ENCODE peak calls at places on chromosomes 16 and 17, in six cellular contexts. K is HCT116; M is tibial nerve; Q is CD8-positive, alpha-beta T cell; J is upper lobe of right lung; E is prostate gland. U is an unnamed sample.

GRCh38 chr17:68347380-68347779 is 56.1 kb downstream of the ARSG start:
- DNase-seq in K (no peak), M (no peak), Q (no peak), J (no peak), E (no peak), U (no peak)

GRCh38 chr17:36947922-36948716 is 635 bp upstream of the AATF start:
- DNase-seq in K (no peak), M (no peak), Q (no peak), J (no peak), E (no peak), U (no peak)

GRCh38 chr17:46047398-46047797 is 48.3 kb downstream of the STH start:
- DNase-seq in K (no peak), M (no peak), Q (no peak), J (no peak), E (no peak), U (no peak)

GRCh38 chr16:77037696-77038347 is 153.2 kb upstream of the MON1B start:
- DNase-seq in K (no peak), M (no peak), Q (no peak), J (no peak), E (no peak), U (no peak)

GRCh38 chr17:79026345-79027273 is 2.6 kb downstream of the C1QTNF1 start:
- DNase-seq in K (peak; percentile 61), M (peak; percentile 21), Q (no peak), J (peak; percentile 63), E (no peak), U (peak; percentile 90)

GRCh38 chr17:33520404-33521032 is 227.4 kb upstream of the ASIC2 start:
- DNase-seq in K (no peak), M (no peak), Q (peak; percentile 21), J (no peak), E (peak; percentile 30), U (no peak)

GRCh38 chr16:27460213-27460612 is 58.2 kb downstream of the IL21R start:
- DNase-seq in K (no peak), M (no peak), Q (no peak), J (no peak), E (no peak), U (no peak)

GRCh38 chr17:78563189-78564145 is 13.7 kb downstream of the DNAH17 start:
- DNase-seq in K (no peak), M (no peak), Q (no peak), J (no peak), E (no peak), U (no peak)

GRCh38 chr16:59164461-59164860 is 430.3 kb upstream of the GOT2 start:
- DNase-seq in K (no peak), M (no peak), Q (no peak), J (no peak), E (no peak), U (no peak)

GRCh38 chr16:24635900-24636610 is 93.4 kb upstream of the TNRC6A start:
- DNase-seq in K (no peak), M (peak; percentile 76), Q (no peak), J (peak; percentile 76), E (peak; percentile 67), U (peak; percentile 56)

GRCh38 chr17:51643702-51644490 is 383.6 kb downstream of the UTP18 start:
- DNase-seq in K (no peak), M (no peak), Q (no peak), J (no peak), E (no peak), U (peak; percentile 59)

GRCh38 chr16:64475627-64476351 is 646.1 kb downstream of the CDH11 start:
- DNase-seq in K (no peak), M (no peak), Q (no peak), J (no peak), E (no peak), U (no peak)

GRCh38 chr17:79423811-79424465 is 186.9 kb downstream of the RBFOX3 start:
- DNase-seq in K (no peak), M (no peak), Q (no peak), J (no peak), E (no peak), U (no peak)

GRCh38 chr16:66168777-66169176 is 197.7 kb upstream of the CDH5 start:
- DNase-seq in K (no peak), M (no peak), Q (no peak), J (no peak), E (no peak), U (no peak)

GRCh38 chr16:71353736-71354135 is 4.8 kb upstream of the CALB2 start:
- DNase-seq in K (no peak), M (no peak), Q (no peak), J (no peak), E (no peak), U (no peak)

GRCh38 chr17:6304894-6305612 is 129.9 kb downstream of the AIPL1 start:
- DNase-seq in K (no peak), M (no peak), Q (no peak), J (no peak), E (no peak), U (no peak)

GRCh38 chr16:87163637-87164036 is 153.6 kb downstream of the C16orf95 start:
- DNase-seq in K (no peak), M (no peak), Q (no peak), J (no peak), E (no peak), U (no peak)

GRCh38 chr17:72984145-72984924 is 108.2 kb downstream of the SLC39A11 start:
- DNase-seq in K (peak; percentile 84), M (no peak), Q (no peak), J (no peak), E (no peak), U (peak; percentile 53)

GRCh38 chr17:72603346-72604242 is 482.8 kb downstream of the SOX9 start:
- DNase-seq in K (no peak), M (peak; percentile 15), Q (no peak), J (no peak), E (no peak), U (no peak)

GRCh38 chr17:1783834-1784611 is 22.2 kb downstream of the SERPINF1 start:
- DNase-seq in K (peak; percentile 6), M (peak; percentile 82), Q (no peak), J (peak; percentile 85), E (peak; percentile 68), U (no peak)

GRCh38 chr17:15945493-15946209 is 721 bp downstream of the ADORA2B start:
- DNase-seq in K (no peak), M (no peak), Q (no peak), J (peak; percentile 79), E (no peak), U (no peak)

GRCh38 chr17:42681976-42682375 is 333 bp upstream of the CCR10 start:
- DNase-seq in K (no peak), M (no peak), Q (no peak), J (no peak), E (no peak), U (no peak)

GRCh38 chr16:85524630-85525463 is 88.3 kb upstream of the GSE1 start:
- DNase-seq in K (no peak), M (peak; percentile 37), Q (no peak), J (peak; percentile 92), E (no peak), U (peak; percentile 69)

GRCh38 chr16:55908641-55909040 is 33.5 kb upstream of the CES5A start:
- DNase-seq in K (no peak), M (no peak), Q (no peak), J (no peak), E (no peak), U (no peak)

GRCh38 chr16:49645263-49645662 is 210.6 kb downstream of the ZNF423 start:
- DNase-seq in K (no peak), M (no peak), Q (no peak), J (no peak), E (no peak), U (no peak)

GRCh38 chr16:49643429-49644142 is 212.3 kb downstream of the ZNF423 start:
- DNase-seq in K (no peak), M (no peak), Q (no peak), J (no peak), E (no peak), U (no peak)

GRCh38 chr16:49641250-49641649 is 214.7 kb downstream of the ZNF423 start:
- DNase-seq in K (no peak), M (no peak), Q (no peak), J (no peak), E (no peak), U (no peak)

GRCh38 chr16:49640606-49641005 is 215.3 kb downstream of the ZNF423 start:
- DNase-seq in K (no peak), M (no peak), Q (no peak), J (no peak), E (no peak), U (no peak)

GRCh38 chr16:49644143-49644460 is 211.8 kb downstream of the ZNF423 start:
- DNase-seq in K (no peak), M (no peak), Q (no peak), J (no peak), E (no peak), U (no peak)
- TF ChIP-seq CTCF in K (no peak), M (no peak), Q (no peak), J (no peak), E (no peak), U (no peak)

GRCh38 chr16:79723583-79724168 is 123.1 kb upstream of the MAF start:
- DNase-seq in K (no peak), M (no peak), Q (no peak), J (no peak), E (no peak), U (no peak)
- H3K27ac ChIP-seq in K (no peak overlapping the region), M (no peak overlapping the region), Q (no peak overlapping the region), J (no peak overlapping the region), E (no peak overlapping the region), U (no peak overlapping the region)

GRCh38 chr16:75097941-75098897 is 18.4 kb downstream of the LDHD start:
- DNase-seq in K (no peak), M (no peak), Q (peak; percentile 39), J (peak; percentile 70), E (no peak), U (no peak)

GRCh38 chr16:75099075-75099667 is 17.4 kb downstream of the LDHD start:
- DNase-seq in K (no peak), M (no peak), Q (no peak), J (no peak), E (no peak), U (no peak)

GRCh38 chr16:75095637-75096036 is 20.9 kb downstream of the LDHD start:
- DNase-seq in K (no peak), M (no peak), Q (no peak), J (no peak), E (no peak), U (no peak)

GRCh38 chr16:75096730-75097129 is 19.9 kb downstream of the LDHD start:
- DNase-seq in K (peak; percentile 63), M (no peak), Q (no peak), J (peak; percentile 77), E (peak; percentile 87), U (peak; percentile 65)

DNA sequence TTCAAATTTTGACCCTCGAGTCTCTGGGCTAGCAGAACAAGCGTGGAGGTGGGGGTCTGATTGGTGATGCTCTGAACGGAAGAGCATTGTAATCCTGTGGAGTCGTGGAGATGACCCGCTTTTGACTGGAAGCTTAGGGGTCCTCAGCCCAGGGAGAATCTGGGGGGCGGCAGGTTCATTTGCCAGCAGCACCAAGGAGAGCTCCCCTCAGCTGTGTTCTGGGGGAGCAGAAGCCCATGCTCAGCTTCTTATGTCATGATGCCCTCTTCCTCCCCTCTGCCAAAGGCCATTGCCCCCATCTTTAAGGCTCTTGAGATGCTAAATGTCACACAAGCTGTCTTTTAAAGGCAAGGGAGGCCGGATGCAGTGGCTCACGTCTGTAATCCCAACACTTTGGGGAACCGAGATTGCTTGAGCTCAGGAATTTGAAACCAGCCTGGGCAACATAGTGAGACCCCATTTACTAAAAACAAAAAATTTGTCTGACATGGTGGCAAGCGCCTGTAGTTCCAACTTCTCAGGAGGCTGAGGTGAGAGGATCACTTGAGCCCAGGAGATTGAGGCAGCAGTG is 19.3 kb downstream of the LDHD start:
- DNase-seq in K (no peak), M (no peak), Q (no peak), J (no peak), E (no peak), U (no peak)
- H3K4me1 ChIP-seq in K (peaks cover 49% of the 10 kb centered on the region), M (no peaks in the 10 kb centered on the region), Q (peaks cover 29% of the 10 kb centered on the region), J (peaks cover 36% of the 10 kb centered on the region), E (peaks cover 15% of the 10 kb centered on the region), U (peaks cover 17% of the 10 kb centered on the region)

GRCh38 chr17:76056882-76057281 is 15.4 kb downstream of the SRP68 start:
- DNase-seq in K (no peak), M (no peak), Q (no peak), J (peak; percentile 31), E (no peak), U (no peak)
- TF ChIP-seq CTCF in K (peak; percentile 6), M (no peak), Q (peak; percentile 11), J (no peak), E (no peak), U (peak; percentile 48)

U was measured in foreskin keratinocyte.